ENCODE peak calls at places on chromosomes 12 and 14, in five cellular contexts. U is ovary, V is left lung, N is AG04450, G is BJ. X is an unnamed sample.

GRCh38 chr12:78641837-78642423 is 222.6 kb upstream of the SYT1 start:
- DNase-seq in N (no peak), V (no peak), U (no peak), G (no peak), X (no peak)

GRCh38 chr12:55619352-55620138 is 17.1 kb upstream of the OR10P1 start:
- DNase-seq in U (no peak), G (peak; percentile 79), V (no peak), N (peak; percentile 84), X (peak; percentile 94)

GRCh38 chr14:100105357-100106169 is 40.3 kb downstream of the EVL start:
- DNase-seq in N (no peak), G (no peak), V (peak; percentile 44), U (peak; percentile 36), X (no peak)

GRCh38 chr12:80861636-80862378 is 75.9 kb downstream of the LIN7A start:
- DNase-seq in U (no peak), V (no peak), G (no peak), N (peak; percentile 8), X (no peak)

GRCh38 chr14:91897121-91897701 is 29.9 kb upstream of the TC2N start:
- DNase-seq in N (no peak), V (peak; percentile 72), G (peak; percentile 42), U (no peak), X (no peak)

GRCh38 chr12:47378222-47378582 is 298.4 kb upstream of the AMIGO2 start:
- DNase-seq in G (no peak), N (no peak), V (no peak), U (no peak), X (no peak)

GRCh38 chr12:63394994-63395393 is 244.0 kb upstream of the AVPR1A start:
- DNase-seq in G (no peak), V (no peak), N (no peak), U (no peak), X (no peak)

GRCh38 chr12:46385439-46385838 is 12.9 kb upstream of the SLC38A2 start:
- DNase-seq in G (no peak), V (no peak), N (no peak), U (no peak), X (no peak)

GRCh38 chr12:16062611-16063010 is 151.5 kb downstream of the DERA start:
- DNase-seq in G (no peak), N (no peak), V (no peak), U (no peak), X (no peak)

GRCh38 chr14:69619007-69619406 is 7.6 kb downstream of the SUSD6 start:
- DNase-seq in V (no peak), U (no peak), G (no peak), N (no peak), X (no peak)

GRCh38 chr12:120252071-120252906 is 13.2 kb downstream of the PXN start:
- DNase-seq in V (no peak), U (no peak), N (no peak), G (no peak), X (no peak)

GRCh38 chr14:42140831-42141279 is 534.2 kb downstream of the LRFN5 start:
- DNase-seq in U (no peak), G (no peak), N (peak; percentile 33), V (no peak), X (peak; percentile 2)

GRCh38 chr12:124030510-124030909 is 57.5 kb downstream of the ZNF664 start:
- DNase-seq in G (peak; percentile 71), N (no peak), V (no peak), U (no peak), X (no peak)

GRCh38 chr12:12338528-12339168 is 11.4 kb downstream of the MANSC1 start:
- DNase-seq in G (no peak), U (no peak), V (no peak), N (no peak), X (no peak)

GRCh38 chr14:89625208-89625987 is 208.4 kb upstream of the FOXN3 start:
- DNase-seq in V (no peak), N (no peak), G (no peak), U (peak; percentile 90), X (no peak)

GRCh38 chr12:66331814-66332213 is 29.5 kb downstream of the HELB start:
- DNase-seq in G (no peak), U (no peak), V (no peak), N (no peak), X (no peak)

GRCh38 chr14:69542311-69542710 is 32.4 kb downstream of the CCDC177 start:
- DNase-seq in V (no peak), G (no peak), U (no peak), N (no peak), X (no peak)

GRCh38 chr12:31023271-31023724 is 50.4 kb upstream of the DDX11 start:
- DNase-seq in V (peak; percentile 15), G (no peak), N (no peak), U (no peak), X (no peak)

GRCh38 chr14:78829274-78829673 is 659.1 kb downstream of the NRXN3 start:
- DNase-seq in N (no peak), G (no peak), U (no peak), V (no peak), X (no peak)

GRCh38 chr14:81565441-81566290 is 32.0 kb upstream of the SEL1L start:
- DNase-seq in U (no peak), N (no peak), V (no peak), G (no peak), X (no peak)

GRCh38 chr12:68641138-68641537 is 30.4 kb downstream of the RAP1B start:
- DNase-seq in U (no peak), G (no peak), N (no peak), V (no peak), X (no peak)

GRCh38 chr14:29759521-29760340 is 167.9 kb downstream of the PRKD1 start:
- DNase-seq in G (no peak), N (no peak), V (no peak), U (no peak), X (no peak)

GRCh38 chr12:85834378-85834777 is 1.8 kb downstream of the RASSF9 start:
- DNase-seq in U (no peak), N (no peak), G (no peak), V (no peak), X (no peak)

GRCh38 chr12:31118831-31119530 is 45.3 kb downstream of the DDX11 start:
- DNase-seq in U (peak; percentile 71), V (no peak), N (no peak), G (no peak), X (no peak)

GRCh38 chr12:38392584-38393144 is 76.1 kb downstream of the ALG10B start:
- DNase-seq in N (no peak), G (no peak), U (no peak), V (peak; percentile 31), X (no peak)

GRCh38 chr12:111430418-111431353 is 25.0 kb downstream of the SH2B3 start:
- DNase-seq in U (no peak), V (no peak), G (no peak), N (no peak), X (no peak)

GRCh38 chr14:102323102-102323501 is 3.6 kb downstream of the ZNF839 start:
- DNase-seq in U (peak; percentile 66), G (peak; percentile 19), V (no peak), N (peak; percentile 57), X (no peak)

GRCh38 chr14:101963611-101964296 is 619 bp upstream of the DYNC1H1 start:
- DNase-seq in V (no peak), U (peak; percentile 48), N (no peak), G (no peak), X (no peak)

DNA sequence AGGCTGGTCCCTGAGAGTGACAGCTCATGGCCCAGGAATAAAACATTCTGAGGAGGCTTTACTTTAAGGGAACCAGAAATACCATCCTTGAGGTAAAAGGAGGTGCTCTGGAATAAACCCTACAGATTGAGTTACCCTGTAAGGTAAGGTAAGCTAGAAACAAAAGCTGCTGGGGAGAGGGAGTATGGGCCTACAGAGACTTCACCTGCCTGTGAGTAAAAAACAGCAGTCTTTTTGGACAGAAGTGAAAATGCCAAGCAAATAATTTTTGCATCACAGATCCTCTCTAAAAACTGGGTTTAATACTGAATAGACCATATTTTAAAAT is 41.2 kb downstream of the CORO1C start:
- DNase-seq in G (no peak), V (no peak), U (no peak), N (no peak), X (no peak)
- H3K4me3 ChIP-seq in G (no peak overlapping the region), V (no peak overlapping the region), U (no peak overlapping the region), N (no peak overlapping the region), X (no peak overlapping the region)

GRCh38 chr14:34501997-34502396 is 37.5 kb downstream of the EAPP start:
- DNase-seq in V (no peak), G (no peak), N (no peak), U (no peak), X (no peak)

GRCh38 chr14:34496007-34496678 is 34.1 kb upstream of the SPTSSA start:
- DNase-seq in V (no peak), N (no peak), G (no peak), U (peak; percentile 77), X (no peak)

GRCh38 chr14:34498684-34499412 is 36.8 kb upstream of the SPTSSA start:
- DNase-seq in G (no peak), V (no peak), N (no peak), U (no peak), X (peak; percentile 9)

GRCh38 chr14:34501004-34501580 is 38.4 kb downstream of the EAPP start:
- DNase-seq in V (no peak), U (no peak), N (no peak), G (no peak), X (no peak)

DNA sequence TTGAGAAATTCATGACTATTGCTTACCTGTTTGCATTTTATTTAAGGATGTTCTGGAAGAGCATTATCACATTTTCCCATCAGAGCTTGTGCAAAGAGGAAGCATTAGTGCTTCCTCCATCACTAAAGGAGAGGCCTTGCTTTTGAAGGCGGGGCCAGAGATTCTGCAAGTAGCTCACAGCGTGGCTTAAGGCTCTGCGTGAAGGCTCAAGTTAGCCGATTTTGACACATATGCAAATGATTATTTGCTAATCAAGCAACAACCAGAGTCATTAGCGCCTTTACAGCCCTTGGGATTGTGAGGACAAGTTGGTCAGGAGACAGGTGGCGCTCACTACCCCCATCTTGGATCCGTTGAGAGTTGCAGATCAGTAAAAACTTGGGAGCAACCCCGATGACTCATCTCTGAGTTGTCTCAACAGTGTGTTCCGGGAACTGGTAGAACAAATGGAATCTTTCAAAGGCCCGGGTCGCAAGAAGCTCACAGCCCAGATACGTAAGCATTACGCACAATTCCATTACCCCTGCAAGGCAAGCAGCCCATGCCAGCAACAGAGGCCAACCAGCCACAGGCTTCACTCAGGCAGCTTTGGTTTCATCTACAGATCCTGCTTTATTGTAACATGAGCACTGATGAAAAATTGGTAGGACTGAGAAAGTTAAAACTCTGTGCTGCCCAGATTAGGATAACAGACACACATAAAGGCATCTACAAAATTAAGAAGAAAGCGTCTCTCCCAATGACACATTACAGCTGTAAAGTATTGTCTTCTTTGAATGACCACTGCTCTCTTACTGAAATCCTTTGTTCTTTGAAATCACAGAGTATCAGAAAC is 34.9 kb upstream of the SPTSSA start:
- DNase-seq in G (peak; percentile 92), V (peak; percentile 65), U (peak; percentile 90), N (peak; percentile 98), X (peak; percentile 95)
- TF ChIP-seq CTCF in G (peak; percentile 44), V (no peak), U (no peak), N (peak; percentile 40), X (peak; percentile 37)

GRCh38 chr12:113425960-113426453 is 3.8 kb downstream of the SDSL start:
- DNase-seq in U (no peak), G (no peak), V (no peak), N (no peak), X (no peak)
- H3K4me3 ChIP-seq in U (no peak overlapping the region), G (no peak overlapping the region), V (no peak overlapping the region), N (no peak overlapping the region), X (no peak overlapping the region)

GRCh38 chr12:122117979-122118378 is 39.4 kb downstream of the MLXIP start:
- DNase-seq in V (no peak), N (no peak), G (no peak), U (peak; percentile 13), X (no peak)
- TF ChIP-seq CTCF in V (no peak), N (no peak), G (no peak), U (no peak), X (no peak)